ENCODE peak calls at places on chromosomes 5 and 9, in four cellular contexts. J, G, H and K are unnamed samples.

GRCh38 chr9:125332527-125332926 is 70.9 kb downstream of the GAPVD1 start:
- DNase-seq in H (no peak), G (no peak), J (peak; percentile 4), K (no peak)

GRCh38 chr5:4994994-4995393 is 145.1 kb upstream of the ADAMTS16 start:
- DNase-seq in G (no peak), H (no peak), J (peak; percentile 24), K (peak; percentile 91)

GRCh38 chr5:24642022-24642421 is 2.8 kb downstream of the CDH10 start:
- DNase-seq in H (no peak), G (no peak), J (peak; percentile 75), K (peak; percentile 62)

GRCh38 chr5:61069150-61069549 is 93.1 kb downstream of the SMIM15 start:
- DNase-seq in J (no peak), G (no peak), H (no peak), K (no peak)

GRCh38 chr9:110640736-110641135 is 27.9 kb upstream of the MUSK start:
- DNase-seq in J (peak; percentile 58), H (no peak), G (no peak), K (peak; percentile 1)

GRCh38 chr5:9512452-9512851 is 33.4 kb downstream of the SEMA5A start:
- DNase-seq in G (peak; percentile 41), H (no peak), J (no peak), K (peak; percentile 11)

GRCh38 chr9:112605963-112606699 is 111.8 kb downstream of the INIP start:
- DNase-seq in J (no peak), H (no peak), G (no peak), K (no peak)

GRCh38 chr5:58459276-58459859 is 518 bp downstream of the PLK2 start:
- DNase-seq in G (peak; percentile 24), H (no peak), J (no peak), K (peak; percentile 70)

GRCh38 chr5:1197876-1198666 is 3.3 kb upstream of the SLC6A19 start:
- DNase-seq in G (no peak), H (no peak), J (no peak), K (no peak)

GRCh38 chr9:93108301-93109041 is 12.5 kb downstream of the CARD19 start:
- DNase-seq in H (no peak), G (peak; percentile 15), J (no peak), K (no peak)

GRCh38 chr9:17018001-17018491 is 116.8 kb upstream of the CNTLN start:
- DNase-seq in G (no peak), J (no peak), H (no peak), K (peak; percentile 96)

GRCh38 chr5:148807845-148808244 is 18.6 kb upstream of the ADRB2 start:
- DNase-seq in G (no peak), J (no peak), H (no peak), K (no peak)

GRCh38 chr9:1454980-1455367 is 404.8 kb downstream of the DMRT2 start:
- DNase-seq in G (no peak), H (no peak), J (no peak), K (peak; percentile 2)

GRCh38 chr5:139384591-139385051 is 1.5 kb upstream of the SLC23A1 start:
- DNase-seq in J (no peak), G (no peak), H (no peak), K (no peak)
- H3K4me3 ChIP-seq in J (no peak overlapping the region), G (peak overlapping the region; percentile 22), H (peak overlapping the region; percentile 72), K (peak overlapping the region; percentile 68)

GRCh38 chr5:151024440-151024839 is 4.0 kb downstream of the GPX3 start:
- DNase-seq in J (no peak), H (no peak), G (no peak), K (no peak)

GRCh38 chr5:151026674-151027073 is 6.3 kb downstream of the GPX3 start:
- DNase-seq in H (no peak), G (peak; percentile 76), J (no peak), K (no peak)

GRCh38 chr5:151027961-151028479 is 7.6 kb downstream of the GPX3 start:
- DNase-seq in H (no peak), J (no peak), G (no peak), K (no peak)

GRCh38 chr5:151024894-151025606 is 4.7 kb downstream of the GPX3 start:
- DNase-seq in G (no peak), H (no peak), J (no peak), K (no peak)

GRCh38 chr5:151026088-151026487 is 5.7 kb downstream of the GPX3 start:
- DNase-seq in G (no peak), H (no peak), J (no peak), K (no peak)
- H3K27ac ChIP-seq in G (peak overlapping the region; percentile 26), H (no peak overlapping the region), J (no peak overlapping the region), K (no peak overlapping the region)

DNA sequence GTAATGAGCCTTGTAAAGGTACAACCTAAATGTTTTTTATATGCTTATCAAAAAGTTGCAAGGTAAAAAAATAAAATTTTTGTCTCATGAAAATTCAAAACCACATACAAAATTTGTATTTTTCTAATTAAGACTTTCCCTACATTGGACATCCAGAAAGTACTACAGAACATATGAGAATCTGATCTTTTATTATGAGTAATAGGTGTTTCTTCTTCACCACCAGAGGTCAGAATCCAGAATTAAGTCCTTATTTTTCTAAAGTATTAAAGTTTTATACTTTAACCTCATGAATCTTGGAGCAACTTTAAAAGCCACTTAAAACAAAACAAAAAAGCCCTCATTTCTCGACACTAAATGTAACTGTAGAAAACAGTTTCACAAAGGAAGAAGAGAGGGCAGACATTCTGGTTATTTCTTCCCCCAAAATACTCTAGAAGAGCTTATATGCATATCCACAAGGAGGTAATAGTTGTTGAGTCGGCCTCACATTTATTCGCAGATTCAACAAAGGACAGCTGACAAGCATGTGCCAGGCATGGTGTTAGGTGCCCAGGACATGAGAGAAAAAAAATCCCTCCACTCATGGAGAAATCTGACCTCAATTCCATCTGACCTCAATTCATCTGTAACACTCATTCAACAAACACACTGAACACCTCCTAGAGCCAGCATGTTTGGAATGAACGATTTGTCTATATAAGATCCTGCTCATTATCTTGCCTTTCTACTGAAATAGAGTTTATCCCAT is 69.2 kb downstream of the MLLT3 start:
- DNase-seq in G (no peak), J (peak; percentile 35), H (peak; percentile 5), K (peak; percentile 53)
- H3K4me3 ChIP-seq in G (no peak overlapping the region), J (no peak overlapping the region), H (no peak overlapping the region), K (no peak overlapping the region)

GRCh38 chr5:78362220-78362619 is 1.8 kb downstream of the SCAMP1 start:
- DNase-seq in H (no peak), G (no peak), J (no peak), K (no peak)
- H3K27ac ChIP-seq in H (no peak overlapping the region), G (no peak overlapping the region), J (no peak overlapping the region), K (no peak overlapping the region)